ENCODE peak calls at places on chromosomes 3 and 15, in six cellular contexts. One of them, this sample, is unnamed.

GRCh38 chr3:57791245-57791644 is 35.1 kb downstream of the SLMAP start:
- DNase-seq in tibial artery: no peak
- DNase-seq in RWPE2: no peak
- DNase-seq in A549: peak
- DNase-seq in iris pigment epithelial cell: peak
- DNase-seq in D341Med: no peak
- DNase-seq in this sample: no peak

GRCh38 chr15:98421419-98422085 is 226.8 kb upstream of the IGF1R start:
- DNase-seq in tibial artery: peak
- DNase-seq in RWPE2: no peak
- DNase-seq in A549: peak
- DNase-seq in iris pigment epithelial cell: peak
- DNase-seq in D341Med: peak
- DNase-seq in this sample: peak

GRCh38 chr3:55658297-55659022 is 171.4 kb upstream of the WNT5A start:
- DNase-seq in tibial artery: no peak
- DNase-seq in RWPE2: no peak
- DNase-seq in A549: no peak
- DNase-seq in iris pigment epithelial cell: no peak
- DNase-seq in D341Med: no peak
- DNase-seq in this sample: no peak

GRCh38 chr15:58070801-58071418 is 5.4 kb upstream of the ALDH1A2 start:
- DNase-seq in tibial artery: no peak
- DNase-seq in RWPE2: no peak
- DNase-seq in A549: peak
- DNase-seq in iris pigment epithelial cell: peak
- DNase-seq in D341Med: peak
- DNase-seq in this sample: peak

GRCh38 chr15:89657691-89658200 is 2.5 kb upstream of the KIF7 start:
- DNase-seq in tibial artery: peak
- DNase-seq in RWPE2: no peak
- DNase-seq in A549: no peak
- DNase-seq in iris pigment epithelial cell: no peak
- DNase-seq in D341Med: no peak
- DNase-seq in this sample: no peak

GRCh38 chr3:12965999-12966846 is 107.0 kb downstream of the IQSEC1 start:
- DNase-seq in tibial artery: no peak
- DNase-seq in RWPE2: no peak
- DNase-seq in A549: no peak
- DNase-seq in iris pigment epithelial cell: no peak
- DNase-seq in D341Med: no peak
- DNase-seq in this sample: no peak

GRCh38 chr3:183590442-183590841 is 34.9 kb upstream of the KLHL6 start:
- DNase-seq in tibial artery: no peak
- DNase-seq in RWPE2: no peak
- DNase-seq in A549: no peak
- DNase-seq in iris pigment epithelial cell: no peak
- DNase-seq in D341Med: no peak
- DNase-seq in this sample: no peak

GRCh38 chr3:35296533-35296932 is 342.8 kb upstream of the ARPP21 start:
- DNase-seq in tibial artery: no peak
- DNase-seq in RWPE2: no peak
- DNase-seq in A549: no peak
- DNase-seq in iris pigment epithelial cell: no peak
- DNase-seq in D341Med: no peak
- DNase-seq in this sample: no peak

GRCh38 chr3:194672876-194673275 is 885 bp upstream of the LSG1 start:
- DNase-seq in tibial artery: no peak
- DNase-seq in RWPE2: no peak
- DNase-seq in A549: no peak
- DNase-seq in iris pigment epithelial cell: no peak
- DNase-seq in D341Med: no peak
- DNase-seq in this sample: no peak

GRCh38 chr15:27872355-27872754 is 226.8 kb downstream of the OCA2 start:
- DNase-seq in tibial artery: no peak
- DNase-seq in RWPE2: no peak
- DNase-seq in A549: no peak
- DNase-seq in iris pigment epithelial cell: no peak
- DNase-seq in D341Med: no peak
- DNase-seq in this sample: no peak

This sample was measured in transverse colon.